ENCODE peak calls at places on chromosomes 4 and X, in four cellular contexts. O, C, U and M are unnamed samples.

GRCh38 chr4:30754021-30754420 is 33.9 kb downstream of the PCDH7 start:
- DNase-seq in O (peak; percentile 78), C (no peak), U (no peak), M (no peak)

GRCh38 chrX:26083093-26083492 is 55.0 kb upstream of the MAGEB18 start:
- DNase-seq in O (no peak), C (no peak), U (no peak), M (no peak)

GRCh38 chr4:129379429-129379828 is 283.5 kb downstream of the C4orf33 start:
- DNase-seq in O (no peak), C (no peak), U (no peak), M (no peak)

GRCh38 chr4:183130328-183131155 is 31.5 kb downstream of the WWC2 start:
- DNase-seq in O (peak; percentile 71), C (no peak), U (peak; percentile 40), M (no peak)

GRCh38 chr4:69642961-69643360 is 3.5 kb upstream of the UGT2A2 start:
- DNase-seq in O (no peak), C (no peak), U (no peak), M (no peak)

GRCh38 chrX:34656842-34657780 is at the start of gene TMEM47:
- DNase-seq in O (peak; percentile 44), C (peak; percentile 87), U (peak; percentile 36), M (no peak)

GRCh38 chrX:139725720-139726119 is 17.8 kb upstream of the MCF2 start:
- DNase-seq in O (no peak), C (no peak), U (no peak), M (peak; percentile 22)

GRCh38 chrX:147550217-147550616 is 361.5 kb upstream of the FMR1 start:
- DNase-seq in O (no peak), C (peak; percentile 61), U (no peak), M (no peak)

GRCh38 chrX:154380153-154380552 is 1.1 kb downstream of the EMD start:
- DNase-seq in O (no peak), C (no peak), U (no peak), M (no peak)
- H3K36me3 ChIP-seq in O (no peaks in the 10 kb centered on the region), C (no peaks in the 10 kb centered on the region), U (no peaks in the 10 kb centered on the region), M (peaks cover 1% of the 10 kb centered on the region)

GRCh38 chr4:1079711-1080265 is 33.6 kb downstream of the RNF212 start:
- DNase-seq in O (no peak), C (no peak), U (no peak), M (no peak)
- H3K4me3 ChIP-seq in O (no peak overlapping the region), C (no peak overlapping the region), U (no peak overlapping the region), M (no peak overlapping the region)

GRCh38 chrX:70497026-70497425 is 52.4 kb downstream of the DLG3 start:
- DNase-seq in O (no peak), C (no peak), U (no peak), M (no peak)
- H3K36me3 ChIP-seq in O (no peaks in the 10 kb centered on the region), C (no peaks in the 10 kb centered on the region), U (no peaks in the 10 kb centered on the region), M (no peaks in the 10 kb centered on the region)

DNA sequence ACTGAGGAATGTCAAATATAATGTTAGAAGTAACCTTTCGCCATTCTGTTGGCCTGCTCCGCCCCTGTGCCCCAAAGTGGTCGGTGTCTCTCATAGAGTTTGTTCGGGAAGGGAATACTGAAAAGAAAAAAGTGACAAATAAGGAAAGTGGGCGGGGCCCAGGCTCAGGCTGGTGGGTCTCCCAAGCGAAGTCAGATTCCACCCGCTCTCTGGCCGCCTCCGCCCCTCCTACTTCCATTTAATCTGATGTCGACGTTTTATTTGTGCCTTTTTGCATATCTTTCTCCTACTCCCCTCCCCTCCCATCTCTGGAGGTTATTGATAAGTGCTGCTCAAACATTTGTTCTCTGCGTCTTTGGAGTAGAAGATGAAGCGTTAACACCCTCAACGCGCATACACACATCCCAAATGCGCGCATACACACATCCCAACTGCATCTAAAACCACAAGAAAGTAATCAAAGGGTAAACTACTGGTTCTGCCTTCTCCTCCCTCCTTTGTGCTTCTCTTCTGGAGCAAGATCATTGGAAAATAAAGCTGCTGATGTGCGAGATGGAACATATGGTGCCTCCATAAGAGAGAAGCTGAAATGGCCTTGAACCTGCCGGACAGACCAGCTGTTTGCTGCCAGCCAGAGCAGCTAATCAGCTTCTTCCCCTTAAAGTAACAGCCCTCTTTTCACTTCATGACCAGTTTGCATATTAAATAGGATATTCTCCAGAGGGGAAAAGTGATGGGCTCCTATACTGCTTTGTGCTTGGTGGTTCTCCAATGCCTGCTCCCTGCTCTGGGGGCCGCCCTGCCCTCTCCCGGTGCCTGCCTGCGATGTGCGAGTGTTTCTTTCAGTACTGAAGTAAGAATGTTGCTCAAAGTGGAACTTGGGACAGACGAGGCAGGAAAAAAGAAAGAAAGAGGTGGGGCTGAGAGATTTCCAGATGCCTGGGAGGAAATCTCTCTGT is 3.1 kb downstream of the MAMLD1 start:
- DNase-seq in O (peak; percentile 35), C (peak; percentile 71), U (peak; percentile 56), M (no peak)
- H3K4me3 ChIP-seq in O (peak overlapping the region; percentile 64), C (peak overlapping the region; percentile 58), U (peak overlapping the region; percentile 69), M (no peak overlapping the region)

DNA sequence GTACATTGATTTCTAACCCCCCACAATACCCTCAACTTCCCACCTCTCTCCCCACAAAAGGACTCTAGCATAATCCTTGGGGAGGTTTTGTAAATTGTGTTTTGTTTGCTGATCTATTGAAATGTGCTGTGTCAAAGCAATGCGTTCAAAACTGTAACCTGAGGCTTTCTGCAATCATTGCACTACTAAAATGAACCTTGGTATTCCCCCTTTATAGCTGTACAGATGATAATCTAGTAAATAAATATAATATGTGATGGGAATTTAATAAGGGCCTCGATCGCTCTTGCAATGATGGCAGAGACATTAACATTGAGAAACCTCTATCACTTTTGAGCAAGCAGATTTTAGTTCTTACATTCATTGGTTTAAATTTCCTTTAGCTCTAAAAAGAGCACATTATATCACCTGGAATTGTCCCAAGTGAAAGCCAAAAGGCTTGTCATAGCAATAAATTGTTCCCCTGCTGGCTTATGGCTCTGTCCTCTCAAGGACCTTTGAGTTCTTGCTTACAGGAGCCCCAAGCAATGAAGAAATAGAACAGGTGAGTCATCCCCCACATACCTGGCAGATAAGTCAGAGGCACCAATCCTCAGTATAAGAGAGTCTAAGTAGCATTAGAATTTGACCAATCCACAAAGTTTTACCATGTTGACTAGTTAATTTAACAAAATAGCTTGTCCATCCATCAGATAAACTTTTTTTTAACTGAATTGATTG is 18.5 kb upstream of the ACE2 start:
- DNase-seq in O (peak; percentile 5), C (no peak), U (no peak), M (no peak)
- H3K36me3 ChIP-seq in O (no peaks in the 10 kb centered on the region), C (no peaks in the 10 kb centered on the region), U (no peaks in the 10 kb centered on the region), M (no peaks in the 10 kb centered on the region)

GRCh38 chr4:20319785-20320184 is 68.1 kb downstream of the SLIT2 start:
- DNase-seq in O (no peak), C (no peak), U (no peak), M (no peak)

GRCh38 chr4:20318011-20318898 is 66.5 kb downstream of the SLIT2 start:
- DNase-seq in O (no peak), C (no peak), U (no peak), M (no peak)

GRCh38 chr4:20318899-20319291 is 67.2 kb downstream of the SLIT2 start:
- DNase-seq in O (no peak), C (no peak), U (no peak), M (no peak)

GRCh38 chr4:20320232-20320631 is 68.5 kb downstream of the SLIT2 start:
- DNase-seq in O (no peak), C (no peak), U (no peak), M (no peak)

DNA sequence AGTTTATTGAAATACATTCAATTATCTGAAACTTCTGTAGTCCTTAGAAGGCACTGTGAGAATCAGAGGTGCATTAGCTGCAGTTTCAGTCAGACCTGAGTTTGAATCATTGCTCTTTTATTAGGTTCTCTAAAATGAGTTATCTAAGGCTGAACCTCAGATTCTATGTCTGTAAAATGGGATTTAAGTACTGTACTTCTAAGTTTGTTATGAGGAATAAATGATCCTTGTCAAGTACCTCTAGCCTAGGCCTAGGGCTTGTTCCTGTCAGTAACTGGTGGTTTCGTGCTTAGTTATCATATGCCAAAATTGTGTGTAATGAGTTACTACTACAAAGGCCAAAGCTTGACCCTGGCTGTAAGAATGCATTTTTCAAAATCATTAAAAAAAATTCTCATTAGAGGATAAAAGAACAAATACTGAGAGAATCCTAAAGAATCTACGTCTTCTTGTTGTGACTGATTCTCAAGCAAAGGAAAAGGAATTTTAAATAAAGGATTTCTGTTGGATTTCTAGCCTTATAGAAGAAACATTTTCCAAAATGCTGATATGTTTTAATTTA is 65.8 kb downstream of the SLIT2 start:
- DNase-seq in O (peak; percentile 25), C (no peak), U (no peak), M (no peak)
- H3K4me3 ChIP-seq in O (no peak overlapping the region), C (no peak overlapping the region), U (no peak overlapping the region), M (no peak overlapping the region)